ENCODE peak calls at places on chromosomes 7 and 10, in seven cellular contexts. E is prostate gland, F is sigmoid colon, K is pancreas, Q is tibial artery, O is heart left ventricle, C is IMR-90. U is an unnamed sample.

GRCh38 chr10:121154846-121155245 is 303.7 kb downstream of the WDR11 start:
- DNase-seq in E (peak; percentile 38), F (no peak), K (no peak), Q (no peak), O (no peak), C (no peak), U (no peak)

GRCh38 chr10:85407093-85407492 is 959.5 kb downstream of the GRID1 start:
- DNase-seq in E (no peak), F (no peak), K (no peak), Q (no peak), O (no peak), C (no peak), U (no peak)

GRCh38 chr10:129771024-129771423 is 193.1 kb downstream of the EBF3 start:
- DNase-seq in E (no peak), F (no peak), K (no peak), Q (peak; percentile 19), O (no peak), C (no peak), U (no peak)

GRCh38 chr7:65839846-65840245 is 33.0 kb upstream of the VKORC1L1 start:
- DNase-seq in E (no peak), F (no peak), K (no peak), Q (no peak), O (no peak), C (no peak), U (no peak)

GRCh38 chr10:43938810-43939209 is 290.1 kb upstream of the ZNF32 start:
- DNase-seq in E (no peak), F (no peak), K (no peak), Q (no peak), O (no peak), C (no peak), U (peak; percentile 20)

GRCh38 chr10:71268247-71268691 is 50.8 kb upstream of the SLC29A3 start:
- DNase-seq in E (no peak), F (no peak), K (peak; percentile 22), Q (no peak), O (peak; percentile 45), C (peak; percentile 63), U (no peak)

GRCh38 chr10:51907342-51907741 is 207.9 kb upstream of the CSTF2T start:
- DNase-seq in E (no peak), F (no peak), K (no peak), Q (no peak), O (no peak), C (no peak), U (no peak)

GRCh38 chr10:122852261-122852660 is 6.6 kb upstream of the CUZD1 start:
- DNase-seq in E (no peak), F (no peak), K (no peak), Q (no peak), O (no peak), C (no peak), U (no peak)

GRCh38 chr10:27020243-27020642 is 80.1 kb downstream of the ANKRD26 start:
- DNase-seq in E (no peak), F (no peak), K (no peak), Q (no peak), O (no peak), C (no peak), U (no peak)

GRCh38 chr10:123139521-123140163 is 3.9 kb downstream of the HMX3 start:
- DNase-seq in E (no peak), F (peak; percentile 52), K (peak; percentile 71), Q (no peak), O (no peak), C (peak; percentile 18), U (no peak)

GRCh38 chr10:122112021-122112616 is 123.2 kb downstream of the TACC2 start:
- DNase-seq in E (no peak), F (no peak), K (no peak), Q (no peak), O (no peak), C (peak; percentile 76), U (no peak)

GRCh38 chr10:89207801-89208551 is 859 bp upstream of the CH25H start:
- DNase-seq in E (peak; percentile 10), F (peak; percentile 78), K (peak; percentile 61), Q (no peak), O (peak; percentile 80), C (no peak), U (no peak)

GRCh38 chr10:19169684-19170083 is 121.1 kb downstream of the MALRD1 start:
- DNase-seq in E (no peak), F (no peak), K (no peak), Q (no peak), O (no peak), C (peak; percentile 50), U (no peak)

GRCh38 chr7:115056019-115056418 is 134.1 kb downstream of the MDFIC start:
- DNase-seq in E (no peak), F (no peak), K (no peak), Q (no peak), O (no peak), C (no peak), U (no peak)

GRCh38 chr7:156532016-156532602 is 108.5 kb upstream of the RNF32 start:
- DNase-seq in E (no peak), F (no peak), K (no peak), Q (no peak), O (no peak), C (no peak), U (no peak)

GRCh38 chr10:113572520-113573290 is 19.9 kb downstream of the HABP2 start:
- DNase-seq in E (no peak), F (no peak), K (no peak), Q (no peak), O (no peak), C (no peak), U (no peak)

GRCh38 chr10:113573368-113573767 is 20.5 kb downstream of the HABP2 start:
- DNase-seq in E (no peak), F (no peak), K (no peak), Q (no peak), O (no peak), C (no peak), U (no peak)

GRCh38 chr10:113565364-113565763 is 12.5 kb downstream of the HABP2 start:
- DNase-seq in E (no peak), F (no peak), K (no peak), Q (no peak), O (no peak), C (no peak), U (no peak)

GRCh38 chr10:113566888-113567287 is 14.0 kb downstream of the HABP2 start:
- DNase-seq in E (no peak), F (no peak), K (no peak), Q (no peak), O (no peak), C (no peak), U (no peak)

GRCh38 chr10:113569576-113569975 is 16.7 kb downstream of the HABP2 start:
- DNase-seq in E (no peak), F (no peak), K (no peak), Q (no peak), O (no peak), C (no peak), U (no peak)
- TF ChIP-seq CTCF in E (no peak), F (no peak), K (no peak), Q (no peak), O (no peak), C (no peak), U (no peak)

GRCh38 chr10:124612611-124613498 is 131.3 kb downstream of the FAM53B start:
- DNase-seq in E (no peak), F (no peak), K (peak; percentile 57), Q (no peak), O (no peak), C (peak; percentile 15), U (no peak)

GRCh38 chr10:124614003-124614659 is 130.0 kb downstream of the FAM53B start:
- DNase-seq in E (no peak), F (no peak), K (peak; percentile 29), Q (no peak), O (no peak), C (no peak), U (no peak)

GRCh38 chr10:124615259-124615658 is 128.9 kb downstream of the FAM53B start:
- DNase-seq in E (no peak), F (no peak), K (peak; percentile 32), Q (no peak), O (no peak), C (no peak), U (no peak)

GRCh38 chr10:124609698-124610097 is 134.5 kb downstream of the FAM53B start:
- DNase-seq in E (no peak), F (no peak), K (peak; percentile 9), Q (no peak), O (no peak), C (no peak), U (no peak)

GRCh38 chr10:124611738-124612137 is 132.4 kb downstream of the FAM53B start:
- DNase-seq in E (no peak), F (no peak), K (peak; percentile 64), Q (no peak), O (no peak), C (no peak), U (no peak)
- H3K27ac ChIP-seq in E (no peak overlapping the region), F (no peak overlapping the region), K (no peak overlapping the region), Q (no peak overlapping the region), O (no peak overlapping the region), C (no peak overlapping the region), U (peak overlapping the region; percentile 1)

GRCh38 chr7:2258661-2259365 is 16.8 kb downstream of the NUDT1 start:
- DNase-seq in E (no peak), F (no peak), K (no peak), Q (no peak), O (no peak), C (no peak), U (no peak)

GRCh38 chr7:2256306-2257045 is 14.4 kb downstream of the NUDT1 start:
- DNase-seq in E (no peak), F (no peak), K (no peak), Q (no peak), O (no peak), C (no peak), U (no peak)

GRCh38 chr7:2257046-2257551 is 15.1 kb downstream of the NUDT1 start:
- DNase-seq in E (no peak), F (no peak), K (no peak), Q (no peak), O (no peak), C (no peak), U (no peak)

GRCh38 chr7:2259480-2259879 is 17.5 kb downstream of the NUDT1 start:
- DNase-seq in E (no peak), F (no peak), K (no peak), Q (no peak), O (no peak), C (no peak), U (no peak)

DNA sequence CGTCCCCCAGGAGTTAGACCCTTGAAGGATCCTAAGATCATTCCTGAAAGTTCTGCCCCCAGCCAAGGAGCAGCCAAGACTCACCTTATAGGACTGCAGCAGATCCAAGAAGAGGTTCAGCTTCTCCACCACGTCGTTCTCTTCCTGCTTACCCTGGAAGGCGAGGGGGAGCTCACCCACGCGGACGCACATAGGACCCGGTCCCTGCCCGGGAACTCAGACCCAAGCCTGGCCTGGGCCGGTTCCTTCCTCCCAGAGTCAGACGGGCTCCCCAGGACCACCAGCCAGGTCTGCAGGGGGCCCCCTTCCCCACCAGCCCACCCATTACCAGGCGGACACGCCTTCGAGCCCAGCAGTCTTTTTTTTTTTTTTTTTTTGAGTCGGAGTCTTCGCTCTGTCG is 15.6 kb downstream of the NUDT1 start:
- DNase-seq in E (no peak), F (no peak), K (no peak), Q (no peak), O (no peak), C (no peak), U (no peak)
- H3K4me1 ChIP-seq in E (no peaks in the 10 kb centered on the region), F (no peaks in the 10 kb centered on the region), K (no peaks in the 10 kb centered on the region), Q (no peaks in the 10 kb centered on the region), O (no peaks in the 10 kb centered on the region), C (no peaks in the 10 kb centered on the region), U (peaks cover 3% of the 10 kb centered on the region)

DNA sequence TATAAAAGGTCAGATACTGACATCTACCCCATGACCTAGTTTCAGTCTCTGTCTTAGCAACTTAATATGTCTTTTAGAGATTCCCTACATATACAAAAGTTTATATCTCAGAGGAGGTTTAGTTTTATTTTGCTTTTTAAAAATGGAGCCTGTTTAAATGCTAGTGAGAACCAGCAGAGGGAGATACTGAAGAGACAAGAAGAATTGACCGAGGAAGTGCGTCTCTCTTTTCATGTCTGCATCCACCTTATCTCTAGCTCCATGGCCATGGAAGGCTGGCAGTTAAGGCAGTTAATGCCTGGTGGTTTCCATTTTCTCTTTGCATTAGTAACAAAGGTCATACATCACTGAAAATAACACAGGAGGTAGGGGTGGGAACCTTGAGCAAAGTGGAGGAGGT is 10.7 kb downstream of the SUV39H2 start:
- DNase-seq in E (no peak), F (no peak), K (no peak), Q (no peak), O (no peak), C (no peak), U (no peak)
- TF ChIP-seq CTCF in E (peak; percentile 11), F (no peak), K (no peak), Q (no peak), O (no peak), C (peak; percentile 30), U (no peak)

U was measured in lung.